ENCODE peak calls at places on chromosomes 6 and 20, in five cellular contexts. One of them, this sample, is unnamed.
A peak's percentile ranks its signal among the peaks of the same experiment; 100 is the strongest.

GRCh38 chr20:8155229-8155628 is 23.2 kb downstream of the PLCB1 start:
- DNase-seq in OCI-LY7: no peak
- DNase-seq in IMR-90: peak; percentile 71
- DNase-seq in B cell: no peak
- DNase-seq in effector memory CD8-positive, alpha-beta T cell: no peak
- DNase-seq in this sample: no peak

GRCh38 chr6:14316911-14317535 is 199.5 kb downstream of the CD83 start:
- DNase-seq in B cell: no peak
- DNase-seq in OCI-LY7: peak; percentile 48
- DNase-seq in IMR-90: no peak
- DNase-seq in effector memory CD8-positive, alpha-beta T cell: no peak
- DNase-seq in this sample: no peak

GRCh38 chr20:43438578-43439316 is 18.9 kb upstream of the SRSF6 start:
- DNase-seq in IMR-90: no peak
- DNase-seq in effector memory CD8-positive, alpha-beta T cell: no peak
- DNase-seq in OCI-LY7: no peak
- DNase-seq in B cell: no peak
- DNase-seq in this sample: no peak

GRCh38 chr6:116206231-116206903 is 47.5 kb downstream of the TSPYL4 start:
- DNase-seq in B cell: no peak
- DNase-seq in IMR-90: no peak
- DNase-seq in OCI-LY7: no peak
- DNase-seq in effector memory CD8-positive, alpha-beta T cell: no peak
- DNase-seq in this sample: no peak

GRCh38 chr6:129133770-129134192 is 250.8 kb downstream of the LAMA2 start:
- DNase-seq in OCI-LY7: no peak
- DNase-seq in IMR-90: peak; percentile 39
- DNase-seq in effector memory CD8-positive, alpha-beta T cell: no peak
- DNase-seq in B cell: no peak
- DNase-seq in this sample: no peak

GRCh38 chr6:99588618-99589289 is 17.9 kb upstream of the PRDM13 start:
- DNase-seq in B cell: peak; percentile 73
- DNase-seq in effector memory CD8-positive, alpha-beta T cell: peak; percentile 54
- DNase-seq in IMR-90: peak; percentile 59
- DNase-seq in OCI-LY7: no peak
- DNase-seq in this sample: peak; percentile 91

GRCh38 chr20:40279390-40279789 is 409.6 kb downstream of the MAFB start:
- DNase-seq in effector memory CD8-positive, alpha-beta T cell: no peak
- DNase-seq in OCI-LY7: no peak
- DNase-seq in B cell: no peak
- DNase-seq in IMR-90: peak; percentile 45
- DNase-seq in this sample: peak; percentile 60

GRCh38 chr6:23390221-23390620 is 735.8 kb upstream of the NRSN1 start:
- DNase-seq in OCI-LY7: no peak
- DNase-seq in effector memory CD8-positive, alpha-beta T cell: no peak
- DNase-seq in IMR-90: no peak
- DNase-seq in B cell: no peak
- DNase-seq in this sample: no peak

GRCh38 chr20:23125625-23126191 is 39.6 kb upstream of the CD93 start:
- DNase-seq in IMR-90: peak; percentile 60
- DNase-seq in OCI-LY7: peak; percentile 40
- DNase-seq in B cell: no peak
- DNase-seq in effector memory CD8-positive, alpha-beta T cell: no peak
- DNase-seq in this sample: peak; percentile 82

GRCh38 chr6:63527658-63528514 is 44.4 kb upstream of the LOC128125822 start:
- DNase-seq in B cell: no peak
- DNase-seq in IMR-90: peak; percentile 100
- DNase-seq in effector memory CD8-positive, alpha-beta T cell: no peak
- DNase-seq in OCI-LY7: no peak
- DNase-seq in this sample: peak; percentile 74

GRCh38 chr6:168127384-168127868 is 48.4 kb upstream of the FRMD1 start:
- DNase-seq in effector memory CD8-positive, alpha-beta T cell: no peak
- DNase-seq in OCI-LY7: no peak
- DNase-seq in B cell: no peak
- DNase-seq in IMR-90: no peak
- DNase-seq in this sample: no peak

GRCh38 chr6:42551202-42551601 is 12.6 kb upstream of the UBR2 start:
- DNase-seq in OCI-LY7: no peak
- DNase-seq in effector memory CD8-positive, alpha-beta T cell: no peak
- DNase-seq in B cell: no peak
- DNase-seq in IMR-90: peak; percentile 47
- DNase-seq in this sample: no peak

GRCh38 chr6:105591053-105591452 is 188.2 kb upstream of the PREP start:
- DNase-seq in OCI-LY7: peak; percentile 45
- DNase-seq in effector memory CD8-positive, alpha-beta T cell: no peak
- DNase-seq in IMR-90: peak; percentile 57
- DNase-seq in B cell: peak; percentile 11
- DNase-seq in this sample: no peak

GRCh38 chr20:6506906-6507305 is 260.6 kb upstream of the BMP2 start:
- DNase-seq in effector memory CD8-positive, alpha-beta T cell: no peak
- DNase-seq in B cell: no peak
- DNase-seq in OCI-LY7: no peak
- DNase-seq in IMR-90: peak; percentile 59
- DNase-seq in this sample: no peak

GRCh38 chr6:48754631-48755030 is 643.6 kb upstream of the PTCHD4 start:
- DNase-seq in OCI-LY7: no peak
- DNase-seq in effector memory CD8-positive, alpha-beta T cell: no peak
- DNase-seq in IMR-90: no peak
- DNase-seq in B cell: no peak
- DNase-seq in this sample: no peak

GRCh38 chr20:46378390-46379009 is 27.9 kb downstream of the ELMO2 start:
- DNase-seq in effector memory CD8-positive, alpha-beta T cell: no peak
- DNase-seq in OCI-LY7: no peak
- DNase-seq in B cell: no peak
- DNase-seq in IMR-90: no peak
- DNase-seq in this sample: no peak

GRCh38 chr6:155079985-155080452 is 84.9 kb downstream of the TIAM2 start:
- DNase-seq in OCI-LY7: no peak
- DNase-seq in IMR-90: no peak
- DNase-seq in B cell: no peak
- DNase-seq in effector memory CD8-positive, alpha-beta T cell: no peak
- DNase-seq in this sample: no peak

GRCh38 chr6:134175532-134176282 is 123.3 kb upstream of the SLC2A12 start:
- DNase-seq in effector memory CD8-positive, alpha-beta T cell: no peak
- DNase-seq in OCI-LY7: no peak
- DNase-seq in B cell: no peak
- DNase-seq in IMR-90: peak; percentile 78
- DNase-seq in this sample: peak; percentile 74

GRCh38 chr20:54140927-54141566 is 32.7 kb downstream of the CYP24A1 start:
- DNase-seq in IMR-90: peak; percentile 58
- DNase-seq in OCI-LY7: no peak
- DNase-seq in B cell: no peak
- DNase-seq in effector memory CD8-positive, alpha-beta T cell: no peak
- DNase-seq in this sample: no peak

GRCh38 chr20:10540636-10541493 is 105.8 kb downstream of the SLX4IP start:
- DNase-seq in effector memory CD8-positive, alpha-beta T cell: no peak
- DNase-seq in OCI-LY7: no peak
- DNase-seq in B cell: no peak
- DNase-seq in IMR-90: peak; percentile 94
- DNase-seq in this sample: no peak

GRCh38 chr6:155528982-155529453 is 73.4 kb upstream of the NOX3 start:
- DNase-seq in B cell: no peak
- DNase-seq in IMR-90: peak; percentile 94
- DNase-seq in effector memory CD8-positive, alpha-beta T cell: no peak
- DNase-seq in OCI-LY7: peak; percentile 45
- DNase-seq in this sample: no peak

GRCh38 chr6:141321486-141322347 is 811.0 kb upstream of the GJE1 start:
- DNase-seq in effector memory CD8-positive, alpha-beta T cell: no peak
- DNase-seq in IMR-90: peak; percentile 40
- DNase-seq in OCI-LY7: no peak
- DNase-seq in B cell: no peak
- DNase-seq in this sample: no peak

GRCh38 chr6:139316622-139317317 is 25.0 kb upstream of the TXLNB start:
- DNase-seq in effector memory CD8-positive, alpha-beta T cell: no peak
- DNase-seq in OCI-LY7: no peak
- DNase-seq in B cell: no peak
- DNase-seq in IMR-90: no peak
- DNase-seq in this sample: no peak

This sample was measured in left lung.